ENCODE peak calls at places on chromosomes 12 and 14, in four cellular contexts. P is IMR-90, D is H1, I is tibial nerve. G is an unnamed sample.

GRCh38 chr12:72281145-72281544 is 9.0 kb downstream of the TRHDE start:
- DNase-seq in P (peak; percentile 86), D (no peak), I (no peak), G (peak; percentile 53)

GRCh38 chr12:46550266-46550879 is 177.8 kb upstream of the SLC38A2 start:
- DNase-seq in P (no peak), D (no peak), I (no peak), G (no peak)

GRCh38 chr14:53236708-53237107 is 83.6 kb upstream of the DDHD1 start:
- DNase-seq in P (no peak), D (no peak), I (no peak), G (no peak)

GRCh38 chr12:14532152-14532551 is 35.5 kb downstream of the PLBD1 start:
- DNase-seq in P (no peak), D (no peak), I (no peak), G (no peak)

GRCh38 chr12:113747048-113747447 is 219.1 kb downstream of the RBM19 start:
- DNase-seq in P (no peak), D (no peak), I (no peak), G (no peak)

GRCh38 chr14:96793547-96793946 is 3.6 kb upstream of the VRK1 start:
- DNase-seq in P (no peak), D (no peak), I (no peak), G (no peak)

GRCh38 chr14:57962293-57962996 is 96.6 kb upstream of the SLC35F4 start:
- DNase-seq in P (no peak), D (peak; percentile 72), I (no peak), G (no peak)

GRCh38 chr14:89720741-89721315 is 233.7 kb downstream of the EFCAB11 start:
- DNase-seq in P (no peak), D (no peak), I (peak; percentile 14), G (no peak)

GRCh38 chr14:24233538-24233866 is 773 bp downstream of the GMPR2 start:
- DNase-seq in P (no peak), D (no peak), I (no peak), G (no peak)

GRCh38 chr12:107584523-107584922 is 101.1 kb upstream of the PWP1 start:
- DNase-seq in P (no peak), D (no peak), I (no peak), G (no peak)

GRCh38 chr14:24307575-24308341 is at the start of gene CIDEB:
- DNase-seq in P (peak; percentile 43), D (no peak), I (peak; percentile 79), G (peak; percentile 42)

GRCh38 chr12:31005256-31005943 is 68.3 kb upstream of the DDX11 start:
- DNase-seq in P (no peak), D (no peak), I (no peak), G (no peak)

GRCh38 chr12:50353869-50354593 is 42.4 kb downstream of the FAM186A start:
- DNase-seq in P (peak; percentile 34), D (no peak), I (no peak), G (peak; percentile 22)

GRCh38 chr14:73238262-73238852 is 1.1 kb downstream of the PAPLN start:
- DNase-seq in P (peak; percentile 73), D (no peak), I (no peak), G (peak; percentile 58)

GRCh38 chr14:25350802-25351201 is 300.9 kb upstream of the STXBP6 start:
- DNase-seq in P (no peak), D (no peak), I (no peak), G (no peak)

GRCh38 chr12:75964150-75964549 is 67.4 kb downstream of the PHLDA1 start:
- DNase-seq in P (no peak), D (no peak), I (no peak), G (no peak)

GRCh38 chr12:131332224-131332623 is 378.5 kb downstream of the ADGRD1 start:
- DNase-seq in P (no peak), D (no peak), I (no peak), G (no peak)
- H3K4me3 ChIP-seq in P (no peak overlapping the region), D (no peak overlapping the region), I (no peak overlapping the region), G (no peak overlapping the region)

DNA sequence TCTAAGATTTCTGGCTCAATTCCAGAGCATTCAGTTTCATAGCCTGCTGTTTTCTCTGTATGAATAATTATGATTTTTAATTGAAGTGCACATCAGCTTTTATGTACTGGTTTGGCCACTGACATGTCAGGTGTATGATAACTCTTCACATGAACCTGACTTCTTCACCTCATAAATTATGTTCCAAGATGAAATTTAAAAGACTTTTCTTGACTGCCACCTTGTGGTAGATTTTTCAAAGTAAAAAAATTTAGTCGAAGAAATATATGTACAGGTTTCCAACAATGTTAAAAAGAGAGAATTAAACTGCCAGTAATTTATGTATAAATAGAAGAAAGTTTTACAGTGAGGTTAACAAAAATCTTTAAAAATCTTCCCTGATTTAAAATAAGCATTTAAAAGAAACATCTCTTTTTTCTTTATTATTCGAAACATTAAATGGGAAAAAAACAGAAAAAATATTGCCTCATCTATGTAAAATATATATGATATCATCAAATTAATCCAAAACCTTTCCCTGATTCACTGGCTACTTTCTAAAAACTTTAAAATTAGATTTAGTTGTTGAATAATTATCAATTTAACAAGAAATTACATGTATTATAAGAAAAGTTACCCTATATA is 124.9 kb upstream of the ATXN7L3B start:
- DNase-seq in P (peak; percentile 3), D (no peak), I (no peak), G (peak; percentile 0)
- TF ChIP-seq CTCF in P (peak; percentile 41), D (no peak), I (peak; percentile 34), G (peak; percentile 19)

DNA sequence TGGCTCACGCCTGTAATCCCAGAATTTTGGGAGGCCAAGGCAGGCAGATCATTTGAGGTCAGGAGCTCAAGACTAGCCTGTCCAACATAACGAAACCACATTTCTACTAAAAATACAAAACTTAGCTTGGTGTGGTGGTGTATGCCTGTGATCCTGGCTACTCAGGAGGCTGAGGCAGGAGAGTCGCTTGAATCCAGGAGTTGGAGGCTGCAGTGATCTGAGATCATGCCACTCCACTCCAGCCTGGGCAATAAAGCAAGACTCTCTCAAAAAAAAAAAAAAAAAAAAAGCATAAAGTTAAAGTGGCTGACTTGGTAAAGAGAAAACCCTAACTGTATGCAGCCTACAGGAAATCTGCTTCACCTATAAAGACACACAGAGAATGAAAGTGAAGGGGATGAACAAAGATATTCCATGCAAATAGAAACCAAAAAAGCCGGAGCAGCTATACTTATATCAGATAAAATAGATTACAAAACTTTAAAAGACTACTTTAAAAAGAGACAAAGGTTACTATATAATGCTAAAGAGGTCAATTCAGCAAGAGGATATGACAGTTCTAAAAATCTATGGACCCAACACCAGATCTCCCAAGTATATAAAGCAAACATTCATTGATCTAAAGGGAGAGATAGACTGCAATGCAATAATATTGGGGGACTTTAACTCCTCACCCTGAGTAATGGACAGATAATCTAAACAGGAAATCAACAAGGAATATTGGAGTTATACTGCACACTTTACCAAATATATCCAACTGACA is 4.1 kb downstream of the CLEC2B start:
- DNase-seq in P (no peak), D (no peak), I (no peak), G (no peak)
- H3K4me3 ChIP-seq in P (no peak overlapping the region), D (no peak overlapping the region), I (peak overlapping the region; percentile 19), G (no peak overlapping the region)

GRCh38 chr14:84555493-84555892 is 974.5 kb upstream of the FLRT2 start:
- DNase-seq in P (no peak), D (no peak), I (no peak), G (no peak)

DNA sequence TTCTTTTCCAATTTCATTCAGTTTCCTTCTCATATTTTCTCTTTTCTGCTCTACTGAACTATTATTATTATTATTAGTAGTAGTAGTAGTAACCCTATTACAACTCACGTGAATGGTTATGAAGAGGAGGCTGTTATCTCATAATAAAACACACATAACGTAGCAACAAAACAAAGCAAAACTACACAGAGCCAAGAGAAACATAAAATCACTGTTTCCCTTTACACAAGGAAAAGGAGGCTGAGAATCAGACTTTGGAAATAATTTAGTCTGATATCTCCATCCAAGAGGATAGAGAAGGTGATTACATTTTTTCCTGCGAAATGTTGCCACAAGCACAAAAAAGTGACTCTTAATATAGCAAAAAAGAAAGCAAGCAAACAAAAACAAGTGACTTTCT is 975.8 kb upstream of the FLRT2 start:
- DNase-seq in P (no peak), D (no peak), I (no peak), G (no peak)
- TF ChIP-seq CTCF in P (no peak), D (no peak), I (no peak), G (no peak)